ENCODE peak calls at places on chromosomes 11 and 22, in ten cellular contexts. M, U, Y, B, V, A, C, O, P and D are unnamed samples.
A peak's percentile ranks its signal among the peaks of the same experiment; 100 is the strongest.

GRCh38 chr11:61976813-61977475 is 9.5 kb upstream of the FTH1 start:
- DNase-seq in M (no peak), U (no peak), Y (no peak), B (peak; percentile 27), V (no peak), A (no peak), C (no peak), O (no peak), P (peak; percentile 45), D (no peak)

GRCh38 chr22:36208162-36208765 is 6.7 kb upstream of the APOL4 start:
- DNase-seq in M (no peak), U (no peak), Y (no peak), B (no peak), V (no peak), A (no peak), C (no peak), O (no peak), P (no peak), D (no peak)

GRCh38 chr11:848988-849824 is 6.6 kb downstream of the TSPAN4 start:
- DNase-seq in M (peak; percentile 90), U (peak; percentile 98), Y (no peak), B (peak; percentile 77), V (no peak), A (no peak), C (no peak), O (no peak), P (no peak), D (no peak)

GRCh38 chr22:36904260-36904659 is 9.2 kb upstream of the CSF2RB start:
- DNase-seq in M (no peak), U (no peak), Y (no peak), B (no peak), V (no peak), A (no peak), C (no peak), O (no peak), P (no peak), D (no peak)

GRCh38 chr11:18733202-18733601 is 7.2 kb upstream of the IGSF22 start:
- DNase-seq in M (no peak), U (no peak), Y (no peak), B (no peak), V (no peak), A (no peak), C (no peak), O (no peak), P (no peak), D (no peak)

GRCh38 chr11:85694385-85694980 is 8.5 kb upstream of the CCDC89 start:
- DNase-seq in M (no peak), U (peak; percentile 31), Y (peak; percentile 31), B (no peak), V (no peak), A (no peak), C (no peak), O (no peak), P (no peak), D (no peak)

GRCh38 chr11:72642815-72643511 is 31.3 kb downstream of the PDE2A start:
- DNase-seq in M (peak; percentile 92), U (peak; percentile 92), Y (peak; percentile 80), B (peak; percentile 80), V (peak; percentile 63), A (peak; percentile 83), C (peak; percentile 56), O (no peak), P (peak; percentile 83), D (no peak)

GRCh38 chr11:32884770-32885384 is 7.7 kb upstream of the QSER1 start:
- DNase-seq in M (no peak), U (no peak), Y (no peak), B (no peak), V (no peak), A (peak; percentile 29), C (no peak), O (no peak), P (no peak), D (no peak)

GRCh38 chr11:13316528-13316961 is 39.0 kb downstream of the BMAL1 start:
- DNase-seq in M (no peak), U (no peak), Y (no peak), B (peak; percentile 74), V (no peak), A (no peak), C (no peak), O (no peak), P (no peak), D (no peak)

GRCh38 chr11:65606876-65607613 is 7.0 kb downstream of the MAP3K11 start:
- DNase-seq in M (peak; percentile 94), U (peak; percentile 100), Y (peak; percentile 46), B (peak; percentile 96), V (peak; percentile 91), A (peak; percentile 88), C (peak; percentile 95), O (peak; percentile 99), P (peak; percentile 99), D (peak; percentile 92)

GRCh38 chr22:48690583-48691317 is 1136.9 kb downstream of the BRD1 start:
- DNase-seq in M (no peak), U (no peak), Y (no peak), B (no peak), V (no peak), A (no peak), C (no peak), O (no peak), P (no peak), D (no peak)

GRCh38 chr11:126443120-126443519 is 87.6 kb downstream of the ST3GAL4 start:
- DNase-seq in M (no peak), U (peak; percentile 74), Y (no peak), B (no peak), V (no peak), A (no peak), C (no peak), O (no peak), P (no peak), D (no peak)

GRCh38 chr22:20777420-20778177 is 3.7 kb downstream of the SERPIND1 start:
- DNase-seq in M (no peak), U (no peak), Y (peak; percentile 69), B (no peak), V (peak; percentile 16), A (peak; percentile 98), C (no peak), O (no peak), P (no peak), D (no peak)

GRCh38 chr11:102831128-102831708 is 12.2 kb downstream of the MMP3 start:
- DNase-seq in M (peak; percentile 71), U (peak; percentile 40), Y (no peak), B (no peak), V (peak; percentile 51), A (no peak), C (no peak), O (no peak), P (peak; percentile 70), D (peak; percentile 30)

GRCh38 chr11:86938900-86939880 is 16.0 kb downstream of the FZD4 start:
- DNase-seq in M (no peak), U (peak; percentile 41), Y (peak; percentile 46), B (no peak), V (no peak), A (peak; percentile 43), C (no peak), O (no peak), P (no peak), D (peak; percentile 61)

GRCh38 chr11:123212406-123212805 is 17.4 kb upstream of the CLMP start:
- DNase-seq in M (no peak), U (no peak), Y (no peak), B (no peak), V (no peak), A (no peak), C (no peak), O (no peak), P (no peak), D (no peak)

GRCh38 chr11:19276859-19277808 is 36.4 kb upstream of the E2F8 start:
- DNase-seq in M (no peak), U (no peak), Y (peak; percentile 49), B (no peak), V (peak; percentile 75), A (no peak), C (peak; percentile 40), O (no peak), P (no peak), D (no peak)

GRCh38 chr22:23862103-23862502 is 4.4 kb downstream of the SLC2A11 start:
- DNase-seq in M (peak; percentile 55), U (peak; percentile 65), Y (peak; percentile 52), B (peak; percentile 45), V (no peak), A (no peak), C (no peak), O (no peak), P (no peak), D (no peak)
- TF ChIP-seq EP300 in M (no peak), U (no peak), Y (no peak), B (no peak), V (no peak), A (no peak), C (no peak), O (no peak), P (no peak), D (no peak)

GRCh38 chr22:27718186-27719032 is 83.1 kb downstream of the MN1 start:
- DNase-seq in M (no peak), U (peak; percentile 54), Y (peak; percentile 92), B (peak; percentile 61), V (peak; percentile 57), A (peak; percentile 80), C (peak; percentile 33), O (peak; percentile 95), P (peak; percentile 92), D (peak; percentile 30)
- TF ChIP-seq EP300 in M (no peak), U (no peak), Y (no peak), B (peak; percentile 54), V (no peak), A (no peak), C (peak; percentile 62), O (peak; percentile 33), P (no peak), D (peak; percentile 23)

DNA sequence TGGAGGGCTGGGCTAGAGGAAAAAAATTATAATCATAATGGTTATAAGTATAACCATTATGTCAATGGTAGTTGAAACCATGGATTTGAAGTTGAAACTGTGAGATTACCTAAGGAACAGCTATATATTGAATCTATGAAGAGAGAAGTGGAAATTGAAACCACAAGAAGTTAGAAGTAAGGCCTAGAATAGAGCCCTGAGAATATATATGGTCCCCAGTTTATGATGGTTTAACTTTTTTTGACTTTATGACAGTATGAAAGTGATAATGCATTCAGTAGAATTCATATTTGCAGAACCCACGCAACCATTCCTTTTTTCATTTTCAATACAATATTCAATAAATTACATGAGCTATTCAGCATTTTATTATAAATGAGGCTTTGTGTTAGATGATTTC is 15.0 kb downstream of the AASDHPPT start:
- DNase-seq in M (no peak), U (no peak), Y (no peak), B (no peak), V (no peak), A (no peak), C (no peak), O (no peak), P (no peak), D (no peak)
- TF ChIP-seq EP300 in M (no peak), U (no peak), Y (no peak), B (no peak), V (no peak), A (no peak), C (no peak), O (no peak), P (no peak), D (no peak)

DNA sequence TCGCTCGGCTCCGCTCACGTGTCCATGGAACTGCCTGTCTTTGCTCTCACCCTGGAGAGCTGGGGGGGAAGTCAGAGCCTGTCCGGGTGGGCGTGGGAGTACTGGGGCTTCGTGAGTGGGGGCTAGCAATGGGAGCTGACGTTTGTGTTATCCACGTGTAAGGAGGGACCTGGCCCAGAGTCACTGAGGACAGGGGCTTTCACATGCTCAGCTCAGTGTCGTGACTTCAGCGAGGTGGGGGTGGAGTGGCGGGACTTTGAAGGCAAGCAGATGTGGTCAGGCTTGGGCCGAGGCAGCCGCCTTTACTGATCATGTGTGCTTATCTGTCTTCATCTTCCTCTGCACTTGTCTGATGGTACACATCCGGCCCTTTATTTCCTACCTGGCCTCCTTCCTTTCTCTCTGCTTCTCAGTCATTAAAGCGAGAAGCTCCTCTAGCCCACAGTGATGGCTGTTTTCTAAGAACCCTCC is 113.1 kb upstream of the NNMT start:
- DNase-seq in M (no peak), U (no peak), Y (no peak), B (no peak), V (peak; percentile 58), A (peak; percentile 29), C (no peak), O (no peak), P (peak; percentile 93), D (no peak)
- TF ChIP-seq EP300 in M (no peak), U (no peak), Y (no peak), B (no peak), V (no peak), A (no peak), C (no peak), O (no peak), P (no peak), D (peak; percentile 1)